ENCODE peak calls at places on chromosomes 1 and 21, in seven cellular contexts. T is GM23338, D is AG09319, O is thoracic aorta, Y is nephron progenitor cell, J is neural crest cell, V is natural killer cell. I is an unnamed sample.

GRCh38 chr1:111030590-111030989 is 66.9 kb upstream of the LRIF1 start:
- DNase-seq in V (no peak), O (no peak), D (peak), Y (peak), J (peak), T (peak), I (peak)

GRCh38 chr1:171793656-171794055 is 12.2 kb downstream of the METTL13 start:
- DNase-seq in V (no peak), O (no peak), Y (no peak), J (no peak), T (no peak), D (no peak), I (no peak)

GRCh38 chr21:46553993-46554392 is 50.9 kb downstream of the S100B start:
- DNase-seq in T (no peak), J (no peak), O (no peak), V (no peak), Y (no peak), D (no peak), I (no peak)

GRCh38 chr1:6235302-6235680 is 473 bp downstream of the ICMT start:
- DNase-seq in V (no peak), Y (no peak), J (no peak), T (peak), D (no peak), O (no peak), I (no peak)

GRCh38 chr1:183871568-183871967 is 66.6 kb downstream of the RGL1 start:
- DNase-seq in T (no peak), D (no peak), J (no peak), O (no peak), V (no peak), Y (no peak), I (no peak)

GRCh38 chr1:183215076-183215720 is 29.1 kb downstream of the LAMC2 start:
- DNase-seq in T (no peak), J (no peak), Y (no peak), O (no peak), V (no peak), D (no peak), I (no peak)

GRCh38 chr1:211684331-211684730 is 8.9 kb upstream of the NEK2 start:
- DNase-seq in T (no peak), V (no peak), Y (no peak), D (no peak), O (no peak), J (no peak), I (no peak)

GRCh38 chr1:1914101-1914811 is 804 bp upstream of the CALML6 start:
- DNase-seq in J (no peak), Y (no peak), O (no peak), V (no peak), D (no peak), T (no peak), I (no peak)

GRCh38 chr1:226201029-226201593 is 14.6 kb upstream of the ACBD3 start:
- DNase-seq in J (no peak), O (no peak), Y (no peak), D (no peak), V (no peak), T (peak), I (peak)
- TF ChIP-seq CTCF in J (peak), O (no peak), Y (peak), D (peak), V (no peak), T (peak), I (peak)

DNA sequence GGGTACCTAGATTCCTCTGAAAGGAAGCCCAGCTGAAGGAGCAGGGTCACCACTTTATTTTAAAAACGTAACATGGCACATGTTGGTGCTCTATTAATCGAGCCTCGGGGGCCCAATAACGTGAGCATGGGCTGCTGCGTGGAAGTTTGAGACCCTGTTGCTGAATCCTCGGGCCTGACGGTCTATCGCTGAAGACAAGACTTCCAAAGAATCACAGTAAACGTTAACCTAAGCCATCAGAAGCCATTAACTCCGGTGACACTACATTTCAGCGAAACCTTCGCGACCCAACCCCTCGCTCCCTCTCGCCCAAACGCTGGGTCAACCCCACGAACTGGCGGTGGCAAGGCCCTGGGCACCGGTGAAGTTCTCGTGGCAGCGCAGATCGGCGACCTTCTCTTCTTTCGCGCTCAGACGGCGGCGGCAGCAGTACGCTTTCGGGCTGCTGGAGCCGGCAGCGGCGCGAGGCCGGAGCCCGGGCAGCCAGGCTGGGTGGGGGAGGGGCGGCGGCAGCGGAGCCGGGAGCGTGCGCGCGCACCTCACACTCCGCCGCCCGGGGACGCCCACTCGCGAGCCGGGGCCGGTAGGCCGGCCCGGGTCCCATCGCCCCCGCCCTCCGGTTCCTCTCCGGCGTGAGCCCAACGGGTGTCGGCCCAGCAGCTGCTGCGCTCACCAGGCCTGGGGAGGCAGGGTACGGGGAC is 818 bp upstream of the MAN1A2 start:
- DNase-seq in O (peak), J (peak), V (peak), Y (peak), D (peak), T (peak), I (peak)
- TF ChIP-seq CTCF in O (no peak), J (no peak), V (no peak), Y (no peak), D (no peak), T (no peak), I (no peak)

GRCh38 chr1:58206749-58207148 is 339.8 kb downstream of the OMA1 start:
- DNase-seq in O (no peak), J (no peak), T (no peak), Y (no peak), V (no peak), D (no peak), I (no peak)

GRCh38 chr1:58209578-58209977 is 336.9 kb downstream of the OMA1 start:
- DNase-seq in Y (no peak), J (no peak), D (no peak), T (no peak), V (no peak), O (no peak), I (no peak)

GRCh38 chr1:58201492-58202106 is 344.9 kb downstream of the OMA1 start:
- DNase-seq in D (no peak), T (no peak), V (no peak), Y (no peak), O (no peak), J (no peak), I (no peak)

GRCh38 chr1:58200437-58200836 is 346.1 kb downstream of the OMA1 start:
- DNase-seq in D (no peak), V (no peak), O (no peak), J (no peak), T (no peak), Y (no peak), I (no peak)

DNA sequence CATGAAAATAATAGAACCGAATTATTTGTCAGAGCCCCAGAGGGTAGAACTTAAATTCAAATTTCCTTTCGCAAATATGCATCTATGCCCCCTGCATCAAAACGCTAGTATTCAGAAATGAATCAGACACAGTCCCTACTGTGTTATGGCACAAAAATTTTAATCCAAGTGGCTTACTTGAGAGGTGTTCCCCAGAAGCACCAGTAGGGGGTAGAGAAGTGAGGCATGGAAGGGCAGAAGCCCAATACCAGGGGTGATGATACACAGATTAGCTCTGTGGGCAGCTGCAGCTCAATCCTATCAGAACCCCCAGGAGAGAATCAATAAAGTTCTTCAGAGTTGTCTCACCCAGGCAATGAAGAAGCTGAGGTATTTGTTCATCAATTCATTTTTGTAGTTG is 342.2 kb downstream of the OMA1 start:
- DNase-seq in J (no peak), V (no peak), Y (no peak), D (no peak), T (peak), O (no peak), I (no peak)
- TF ChIP-seq CTCF in J (peak), V (no peak), Y (peak), D (no peak), T (peak), O (no peak), I (no peak)

GRCh38 chr1:21245688-21246229 is 44.5 kb downstream of the ECE1 start:
- DNase-seq in Y (no peak), D (no peak), V (no peak), T (no peak), O (no peak), J (no peak), I (no peak)

GRCh38 chr1:21242846-21243245 is 47.4 kb downstream of the ECE1 start:
- DNase-seq in D (no peak), V (no peak), T (no peak), O (no peak), J (no peak), Y (no peak), I (no peak)

GRCh38 chr1:21244154-21244553 is 46.1 kb downstream of the ECE1 start:
- DNase-seq in V (no peak), T (no peak), Y (no peak), J (no peak), D (no peak), O (no peak), I (no peak)

GRCh38 chr1:21246905-21247642 is 43.2 kb downstream of the ECE1 start:
- DNase-seq in D (no peak), V (no peak), T (no peak), Y (no peak), J (no peak), O (no peak), I (no peak)

GRCh38 chr1:21244986-21245687 is 45.1 kb downstream of the ECE1 start:
- DNase-seq in V (no peak), Y (no peak), O (no peak), D (no peak), J (no peak), T (peak), I (no peak)
- TF ChIP-seq CTCF in V (no peak), Y (peak), O (peak), D (peak), J (peak), T (peak), I (no peak)

DNA sequence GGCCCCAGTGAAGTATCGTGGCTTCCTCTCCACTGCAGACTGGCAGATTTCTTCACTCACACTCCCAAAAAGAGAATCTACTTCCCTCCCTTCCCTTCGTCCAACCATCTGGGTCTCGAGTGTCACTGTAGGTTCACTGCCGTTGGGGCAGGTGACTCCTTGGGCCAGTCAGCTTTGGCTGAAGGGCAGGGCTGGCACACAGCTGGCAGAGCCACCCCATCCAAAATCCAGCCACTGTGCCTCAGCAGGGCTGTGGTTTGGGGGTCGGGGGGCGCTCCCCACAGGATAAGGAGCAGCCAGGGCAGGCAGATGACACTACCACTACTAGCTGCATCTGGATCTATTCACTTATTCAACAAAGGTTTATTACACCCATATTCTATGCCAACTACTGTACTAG is 9.8 kb downstream of the PINK1 start:
- DNase-seq in Y (no peak), J (no peak), T (no peak), D (no peak), O (no peak), V (no peak), I (no peak)
- TF ChIP-seq CTCF in Y (no peak), J (no peak), T (no peak), D (no peak), O (no peak), V (no peak), I (no peak)

GRCh38 chr1:201309420-201309819 is 26.1 kb downstream of the PKP1 start:
- DNase-seq in Y (peak), V (no peak), J (peak), D (no peak), T (peak), O (no peak), I (no peak)
- TF ChIP-seq CTCF in Y (peak), V (no peak), J (no peak), D (no peak), T (peak), O (no peak), I (no peak)

GRCh38 chr1:55479970-55480369 is 264.8 kb upstream of the USP24 start:
- DNase-seq in V (no peak), D (no peak), O (no peak), Y (no peak), T (no peak), J (no peak), I (no peak)

GRCh38 chr1:55480396-55480795 is 265.2 kb upstream of the USP24 start:
- DNase-seq in Y (no peak), V (no peak), T (no peak), J (no peak), D (no peak), O (no peak), I (no peak)

GRCh38 chr1:55476445-55477015 is 261.4 kb upstream of the USP24 start:
- DNase-seq in Y (no peak), D (no peak), O (no peak), T (no peak), V (no peak), J (no peak), I (no peak)

GRCh38 chr1:55477953-55478352 is 262.8 kb upstream of the USP24 start:
- DNase-seq in Y (no peak), J (no peak), V (no peak), O (no peak), D (no peak), T (no peak), I (no peak)

GRCh38 chr1:55478742-55479141 is 263.6 kb upstream of the USP24 start:
- DNase-seq in D (no peak), V (no peak), O (no peak), T (peak), J (no peak), Y (no peak), I (peak)
- TF ChIP-seq CTCF in D (no peak), V (no peak), O (no peak), T (peak), J (peak), Y (no peak), I (no peak)

GRCh38 chr1:23079025-23079424 is 59.8 kb downstream of the KDM1A start:
- DNase-seq in O (no peak), T (no peak), V (no peak), D (no peak), J (no peak), Y (no peak), I (no peak)

GRCh38 chr1:23080885-23081284 is 61.6 kb downstream of the KDM1A start:
- DNase-seq in O (no peak), T (no peak), D (no peak), Y (no peak), V (no peak), J (no peak), I (no peak)

GRCh38 chr1:23084880-23085279 is 65.6 kb downstream of the KDM1A start:
- DNase-seq in V (no peak), T (no peak), O (no peak), Y (no peak), D (no peak), J (no peak), I (no peak)

GRCh38 chr1:23083714-23084480 is 64.6 kb downstream of the KDM1A start:
- DNase-seq in D (no peak), O (no peak), V (no peak), T (no peak), J (no peak), Y (no peak), I (no peak)

DNA sequence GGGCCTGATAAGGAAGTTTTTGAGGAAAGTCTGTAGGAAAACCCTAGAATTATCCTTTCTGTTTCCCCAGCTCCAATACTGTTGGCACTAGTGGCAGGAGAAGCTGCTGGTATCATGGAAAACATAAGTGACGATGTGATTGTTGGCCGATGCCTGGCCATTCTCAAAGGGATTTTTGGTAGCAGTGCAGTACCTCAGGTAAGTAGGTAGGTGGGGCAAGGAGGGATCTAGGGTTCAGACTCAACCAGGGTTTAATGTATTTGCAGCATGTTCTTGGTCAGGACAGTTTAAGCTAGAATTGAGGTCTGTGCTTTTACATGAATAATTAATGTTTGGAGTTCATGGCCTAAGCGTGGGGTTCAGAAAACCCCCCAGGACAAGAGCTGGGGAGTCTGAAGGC is 62.1 kb downstream of the KDM1A start:
- DNase-seq in T (peak), V (no peak), D (no peak), J (no peak), Y (no peak), O (no peak), I (no peak)
- TF ChIP-seq CTCF in T (peak), V (no peak), D (no peak), J (peak), Y (no peak), O (no peak), I (no peak)

GRCh38 chr1:45566722-45567121 is 16.1 kb downstream of the AKR1A1 start:
- DNase-seq in O (no peak), Y (no peak), J (no peak), V (no peak), T (no peak), D (no peak), I (no peak)

GRCh38 chr1:45568421-45568820 is 15.4 kb upstream of the NASP start:
- DNase-seq in V (no peak), D (no peak), Y (no peak), J (no peak), O (no peak), T (no peak), I (no peak)

GRCh38 chr1:45569571-45569961 is 14.3 kb upstream of the NASP start:
- DNase-seq in J (no peak), V (no peak), O (no peak), D (no peak), T (no peak), Y (no peak), I (no peak)

GRCh38 chr1:45569962-45570581 is 13.8 kb upstream of the NASP start:
- DNase-seq in T (peak), V (peak), Y (peak), D (peak), J (peak), O (peak), I (peak)

GRCh38 chr1:45567911-45568310 is 15.9 kb upstream of the NASP start:
- DNase-seq in V (no peak), D (no peak), Y (no peak), O (no peak), T (no peak), J (no peak), I (no peak)
- TF ChIP-seq CTCF in V (no peak), D (no peak), Y (no peak), O (no peak), T (no peak), J (no peak), I (no peak)

DNA sequence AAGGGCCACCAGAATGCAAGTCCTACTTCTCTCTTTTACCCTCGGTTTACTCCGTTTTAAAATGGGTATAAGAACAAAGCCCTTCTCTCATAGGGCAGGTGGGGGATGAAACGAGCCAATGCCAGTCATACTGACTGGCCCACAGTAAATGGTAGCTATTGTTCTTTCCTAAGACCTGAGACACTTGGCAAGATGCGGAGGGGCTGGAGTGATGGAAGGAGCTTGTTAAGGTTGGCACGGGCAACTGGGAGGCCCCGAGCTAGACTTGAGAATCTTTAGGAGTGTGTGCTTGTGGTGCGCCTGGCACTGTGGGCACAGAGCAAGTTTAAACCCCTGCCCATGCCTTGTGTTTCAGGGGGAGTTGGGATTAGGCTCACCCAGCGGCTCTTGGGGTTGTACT is 240.7 kb upstream of the TMEM51 start:
- DNase-seq in J (no peak), T (no peak), Y (no peak), O (no peak), D (no peak), V (no peak), I (no peak)
- TF ChIP-seq CTCF in J (no peak), T (no peak), Y (no peak), O (no peak), D (no peak), V (no peak), I (no peak)